ENCODE peak calls at places on chromosomes 2 and 18, in eight cellular contexts. One of them, this sample, is unnamed.
A peak's percentile ranks its signal among the peaks of the same experiment; 100 is the strongest.

GRCh38 chr18:45321520-45321919 is 293.8 kb upstream of the SLC14A2 start:
- DNase-seq in OCI-LY7: no peak
- DNase-seq in MM.1S: no peak
- DNase-seq in SK-N-SH: no peak
- DNase-seq in GM23248: no peak
- DNase-seq in GM23338: no peak
- DNase-seq in HCT116: no peak
- DNase-seq in neural progenitor cell: no peak
- DNase-seq in this sample: no peak

GRCh38 chr2:156687715-156688114 is 251.5 kb downstream of the GPD2 start:
- DNase-seq in SK-N-SH: no peak
- DNase-seq in HCT116: no peak
- DNase-seq in MM.1S: no peak
- DNase-seq in GM23338: no peak
- DNase-seq in GM23248: peak; percentile 49
- DNase-seq in OCI-LY7: no peak
- DNase-seq in neural progenitor cell: no peak
- DNase-seq in this sample: peak; percentile 9

GRCh38 chr2:26735096-26735495 is 29.0 kb upstream of the SLC35F6 start:
- DNase-seq in HCT116: no peak
- DNase-seq in neural progenitor cell: no peak
- DNase-seq in OCI-LY7: no peak
- DNase-seq in GM23248: peak; percentile 90
- DNase-seq in SK-N-SH: peak; percentile 80
- DNase-seq in MM.1S: no peak
- DNase-seq in GM23338: no peak
- DNase-seq in this sample: peak; percentile 51

GRCh38 chr2:74935883-74936483 is 22.5 kb upstream of the POLE4 start:
- DNase-seq in OCI-LY7: no peak
- DNase-seq in SK-N-SH: no peak
- DNase-seq in MM.1S: no peak
- DNase-seq in GM23248: peak; percentile 15
- DNase-seq in HCT116: no peak
- DNase-seq in neural progenitor cell: no peak
- DNase-seq in GM23338: no peak
- DNase-seq in this sample: no peak

GRCh38 chr2:118029025-118029424 is 15.2 kb upstream of the CCDC93 start:
- DNase-seq in GM23338: no peak
- DNase-seq in GM23248: no peak
- DNase-seq in MM.1S: no peak
- DNase-seq in neural progenitor cell: no peak
- DNase-seq in SK-N-SH: no peak
- DNase-seq in OCI-LY7: no peak
- DNase-seq in HCT116: no peak
- DNase-seq in this sample: no peak

GRCh38 chr2:56217106-56217505 is 33.3 kb downstream of the CCDC85A start:
- DNase-seq in GM23248: no peak
- DNase-seq in OCI-LY7: no peak
- DNase-seq in MM.1S: no peak
- DNase-seq in SK-N-SH: no peak
- DNase-seq in HCT116: no peak
- DNase-seq in neural progenitor cell: peak; percentile 26
- DNase-seq in GM23338: peak; percentile 61
- DNase-seq in this sample: no peak

GRCh38 chr18:46301571-46301970 is 197.4 kb downstream of the HAUS1 start:
- DNase-seq in MM.1S: no peak
- DNase-seq in GM23248: no peak
- DNase-seq in GM23338: no peak
- DNase-seq in OCI-LY7: no peak
- DNase-seq in neural progenitor cell: no peak
- DNase-seq in HCT116: no peak
- DNase-seq in SK-N-SH: no peak
- DNase-seq in this sample: no peak

GRCh38 chr2:174972924-174973323 is 32.3 kb downstream of the CHN1 start:
- DNase-seq in HCT116: no peak
- DNase-seq in MM.1S: no peak
- DNase-seq in GM23248: peak; percentile 77
- DNase-seq in OCI-LY7: no peak
- DNase-seq in SK-N-SH: no peak
- DNase-seq in neural progenitor cell: no peak
- DNase-seq in GM23338: no peak
- DNase-seq in this sample: no peak

GRCh38 chr2:187453078-187453641 is 5.1 kb upstream of the CALCRL start:
- DNase-seq in SK-N-SH: peak; percentile 6
- DNase-seq in GM23338: peak; percentile 65
- DNase-seq in OCI-LY7: no peak
- DNase-seq in MM.1S: peak; percentile 39
- DNase-seq in GM23248: peak; percentile 54
- DNase-seq in HCT116: peak; percentile 29
- DNase-seq in neural progenitor cell: peak; percentile 27
- DNase-seq in this sample: peak; percentile 14

DNA sequence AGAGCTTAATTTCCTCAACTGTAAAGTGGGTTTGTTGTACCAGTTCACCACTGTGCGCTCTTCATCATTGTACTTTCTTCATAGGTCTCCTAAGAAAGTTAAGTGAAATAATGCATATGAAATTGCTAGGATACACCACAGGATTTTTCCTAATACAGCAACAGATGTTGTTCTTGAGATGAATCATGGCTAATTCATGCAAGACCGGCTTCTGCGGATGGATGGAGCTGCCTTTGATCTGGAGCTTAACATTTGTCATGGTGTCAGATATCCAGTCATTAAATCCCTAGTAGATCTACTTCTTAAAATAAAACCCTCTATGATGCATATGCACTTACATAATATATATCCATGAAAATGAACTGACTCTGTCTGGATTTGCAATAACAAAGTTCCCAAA is 114.1 kb downstream of the COL6A3 start:
- DNase-seq in HCT116: peak; percentile 48
- DNase-seq in OCI-LY7: no peak
- DNase-seq in GM23248: peak; percentile 94
- DNase-seq in MM.1S: no peak
- DNase-seq in GM23338: no peak
- DNase-seq in SK-N-SH: no peak
- DNase-seq in neural progenitor cell: no peak
- DNase-seq in this sample: no peak
- TF ChIP-seq EZH2phosphoT487 in HCT116: no peak
- TF ChIP-seq EZH2phosphoT487 in OCI-LY7: no peak
- TF ChIP-seq EZH2phosphoT487 in GM23248: no peak
- TF ChIP-seq EZH2phosphoT487 in MM.1S: no peak
- TF ChIP-seq EZH2phosphoT487 in GM23338: no peak
- TF ChIP-seq EZH2phosphoT487 in SK-N-SH: no peak
- TF ChIP-seq EZH2phosphoT487 in neural progenitor cell: no peak
- TF ChIP-seq EZH2phosphoT487 in this sample: no peak

GRCh38 chr2:1010373-1011017 is 59.8 kb downstream of the SNTG2 start:
- DNase-seq in HCT116: no peak
- DNase-seq in MM.1S: no peak
- DNase-seq in OCI-LY7: no peak
- DNase-seq in GM23248: no peak
- DNase-seq in GM23338: no peak
- DNase-seq in neural progenitor cell: peak; percentile 60
- DNase-seq in SK-N-SH: peak; percentile 67
- DNase-seq in this sample: peak; percentile 14
- H3K27ac ChIP-seq in HCT116: no peak overlapping the region
- H3K27ac ChIP-seq in MM.1S: no peak overlapping the region
- H3K27ac ChIP-seq in OCI-LY7: no peak overlapping the region
- H3K27ac ChIP-seq in GM23248: no peak overlapping the region
- H3K27ac ChIP-seq in GM23338: no peak overlapping the region
- H3K27ac ChIP-seq in neural progenitor cell: no peak overlapping the region
- H3K27ac ChIP-seq in SK-N-SH: no peak overlapping the region
- H3K27ac ChIP-seq in this sample: no peak overlapping the region

GRCh38 chr2:200242553-200242952 is 63.9 kb upstream of the SPATS2L start:
- DNase-seq in HCT116: no peak
- DNase-seq in OCI-LY7: no peak
- DNase-seq in MM.1S: no peak
- DNase-seq in GM23248: no peak
- DNase-seq in neural progenitor cell: no peak
- DNase-seq in GM23338: no peak
- DNase-seq in SK-N-SH: no peak
- DNase-seq in this sample: no peak

GRCh38 chr2:200235533-200235932 is 71.0 kb upstream of the SPATS2L start:
- DNase-seq in GM23248: no peak
- DNase-seq in neural progenitor cell: no peak
- DNase-seq in MM.1S: no peak
- DNase-seq in SK-N-SH: no peak
- DNase-seq in OCI-LY7: no peak
- DNase-seq in GM23338: no peak
- DNase-seq in HCT116: no peak
- DNase-seq in this sample: no peak

DNA sequence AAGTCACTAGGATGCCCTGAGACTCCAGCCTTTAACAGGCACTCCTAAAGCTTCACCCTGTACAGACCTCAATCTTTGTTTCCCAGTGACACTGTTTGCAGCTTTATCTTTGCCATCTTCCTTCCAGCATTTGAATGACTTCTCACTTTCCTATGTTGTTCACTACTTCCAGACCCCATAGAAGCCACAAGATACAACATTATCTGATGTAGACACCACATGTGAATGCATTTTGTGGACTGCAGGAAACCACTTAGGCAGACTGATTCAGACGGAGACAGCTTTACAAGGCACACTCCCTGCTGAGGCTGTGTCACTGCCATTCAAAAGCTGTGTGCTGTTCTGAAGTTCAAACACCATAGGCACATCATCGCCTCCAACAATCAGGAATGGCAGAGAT is 67.3 kb upstream of the SPATS2L start:
- DNase-seq in OCI-LY7: no peak
- DNase-seq in GM23338: no peak
- DNase-seq in GM23248: peak; percentile 46
- DNase-seq in HCT116: no peak
- DNase-seq in MM.1S: no peak
- DNase-seq in neural progenitor cell: no peak
- DNase-seq in SK-N-SH: peak; percentile 40
- DNase-seq in this sample: no peak
- H3K4me1 ChIP-seq in OCI-LY7: no peaks in the 10 kb centered on the region
- H3K4me1 ChIP-seq in GM23338: peaks cover 4% of the 10 kb centered on the region
- H3K4me1 ChIP-seq in GM23248: no peaks in the 10 kb centered on the region
- H3K4me1 ChIP-seq in HCT116: no peaks in the 10 kb centered on the region
- H3K4me1 ChIP-seq in MM.1S: no peaks in the 10 kb centered on the region
- H3K4me1 ChIP-seq in neural progenitor cell: no peaks in the 10 kb centered on the region
- H3K4me1 ChIP-seq in SK-N-SH: peaks cover 28% of the 10 kb centered on the region
- H3K4me1 ChIP-seq in this sample: no peaks in the 10 kb centered on the region

GRCh38 chr2:241866896-241867631 is 2.5 kb upstream of the RTP5 start:
- DNase-seq in HCT116: no peak
- DNase-seq in MM.1S: no peak
- DNase-seq in SK-N-SH: peak; percentile 38
- DNase-seq in GM23338: no peak
- DNase-seq in OCI-LY7: no peak
- DNase-seq in GM23248: no peak
- DNase-seq in neural progenitor cell: no peak
- DNase-seq in this sample: no peak
- TF ChIP-seq EZH2phosphoT487 in HCT116: no peak
- TF ChIP-seq EZH2phosphoT487 in MM.1S: no peak
- TF ChIP-seq EZH2phosphoT487 in SK-N-SH: no peak
- TF ChIP-seq EZH2phosphoT487 in GM23338: no peak
- TF ChIP-seq EZH2phosphoT487 in OCI-LY7: no peak
- TF ChIP-seq EZH2phosphoT487 in GM23248: no peak
- TF ChIP-seq EZH2phosphoT487 in neural progenitor cell: no peak
- TF ChIP-seq EZH2phosphoT487 in this sample: no peak

GRCh38 chr2:71498261-71498701 is 44.9 kb downstream of the DYSF start:
- DNase-seq in SK-N-SH: no peak
- DNase-seq in neural progenitor cell: no peak
- DNase-seq in OCI-LY7: no peak
- DNase-seq in HCT116: peak; percentile 64
- DNase-seq in GM23338: no peak
- DNase-seq in MM.1S: no peak
- DNase-seq in GM23248: peak; percentile 94
- DNase-seq in this sample: peak; percentile 48
- H3K27ac ChIP-seq in SK-N-SH: peak overlapping the region; percentile 47
- H3K27ac ChIP-seq in neural progenitor cell: no peak overlapping the region
- H3K27ac ChIP-seq in OCI-LY7: no peak overlapping the region
- H3K27ac ChIP-seq in HCT116: peak overlapping the region; percentile 3
- H3K27ac ChIP-seq in GM23338: peak overlapping the region; percentile 17
- H3K27ac ChIP-seq in MM.1S: no peak overlapping the region
- H3K27ac ChIP-seq in GM23248: peak overlapping the region; percentile 77
- H3K27ac ChIP-seq in this sample: no peak overlapping the region